ENCODE peak calls at places on chromosomes 13 and 19, in four cellular contexts. One of them, this sample, is unnamed. For H3K27me3, the result is how much of the 10 kb centered on the place peaks cover.

GRCh38 chr19:5335593-5335992 is 5.0 kb downstream of the PTPRS start:
- DNase-seq in neural progenitor cell: no peak
- DNase-seq in left ventricle myocardium inferior: no peak
- DNase-seq in H1: no peak
- DNase-seq in this sample: no peak

GRCh38 chr19:38970664-38971532 is 4.6 kb downstream of the FBXO17 start:
- DNase-seq in neural progenitor cell: no peak
- DNase-seq in left ventricle myocardium inferior: no peak
- DNase-seq in H1: no peak
- DNase-seq in this sample: no peak

GRCh38 chr19:49333426-49334288 is 1.5 kb upstream of the CD37 start:
- DNase-seq in neural progenitor cell: no peak
- DNase-seq in left ventricle myocardium inferior: no peak
- DNase-seq in H1: no peak
- DNase-seq in this sample: no peak

GRCh38 chr13:108957369-108958012 is 328.1 kb downstream of the MYO16 start:
- DNase-seq in neural progenitor cell: peak
- DNase-seq in left ventricle myocardium inferior: no peak
- DNase-seq in H1: no peak
- DNase-seq in this sample: no peak

GRCh38 chr13:43232866-43233265 is 209.5 kb downstream of the DNAJC15 start:
- DNase-seq in neural progenitor cell: no peak
- DNase-seq in left ventricle myocardium inferior: no peak
- DNase-seq in H1: no peak
- DNase-seq in this sample: no peak

GRCh38 chr13:19155321-19155861 is 26.2 kb downstream of the TUBA3C start:
- DNase-seq in neural progenitor cell: no peak
- DNase-seq in left ventricle myocardium inferior: no peak
- DNase-seq in H1: no peak
- DNase-seq in this sample: no peak

GRCh38 chr13:66663206-66663605 is 566.9 kb downstream of the PCDH9 start:
- DNase-seq in neural progenitor cell: no peak
- DNase-seq in left ventricle myocardium inferior: no peak
- DNase-seq in H1: no peak
- DNase-seq in this sample: no peak

GRCh38 chr19:48292798-48293197 is 22.9 kb downstream of the ZNF114 start:
- DNase-seq in neural progenitor cell: no peak
- DNase-seq in left ventricle myocardium inferior: no peak
- DNase-seq in H1: no peak
- DNase-seq in this sample: no peak

GRCh38 chr13:50617134-50617721 is 226.3 kb downstream of the DLEU7 start:
- DNase-seq in neural progenitor cell: no peak
- DNase-seq in left ventricle myocardium inferior: no peak
- DNase-seq in H1: no peak
- DNase-seq in this sample: no peak

GRCh38 chr19:14516746-14517438 is 1.3 kb downstream of the DNAJB1 start:
- DNase-seq in neural progenitor cell: no peak
- DNase-seq in left ventricle myocardium inferior: no peak
- DNase-seq in H1: no peak
- DNase-seq in this sample: no peak

GRCh38 chr13:42424182-42424581 is 149.8 kb upstream of the TNFSF11 start:
- DNase-seq in neural progenitor cell: no peak
- DNase-seq in left ventricle myocardium inferior: no peak
- DNase-seq in H1: no peak
- DNase-seq in this sample: no peak

GRCh38 chr19:1766800-1767352 is 13.6 kb downstream of the ONECUT3 start:
- DNase-seq in neural progenitor cell: no peak
- DNase-seq in left ventricle myocardium inferior: no peak
- DNase-seq in H1: peak
- DNase-seq in this sample: no peak

GRCh38 chr19:1768918-1769644 is 15.8 kb downstream of the ONECUT3 start:
- DNase-seq in neural progenitor cell: no peak
- DNase-seq in left ventricle myocardium inferior: no peak
- DNase-seq in H1: no peak
- DNase-seq in this sample: no peak

GRCh38 chr19:1768248-1768647 is 14.9 kb downstream of the ONECUT3 start:
- DNase-seq in neural progenitor cell: peak
- DNase-seq in left ventricle myocardium inferior: no peak
- DNase-seq in H1: peak
- DNase-seq in this sample: no peak

GRCh38 chr19:1765904-1766799 is 12.8 kb downstream of the ONECUT3 start:
- DNase-seq in neural progenitor cell: no peak
- DNase-seq in left ventricle myocardium inferior: no peak
- DNase-seq in H1: peak
- DNase-seq in this sample: no peak

GRCh38 chr19:1767464-1767933 is 14.2 kb downstream of the ONECUT3 start:
- DNase-seq in neural progenitor cell: peak
- DNase-seq in left ventricle myocardium inferior: peak
- DNase-seq in H1: peak
- DNase-seq in this sample: no peak
- H3K27me3 ChIP-seq in neural progenitor cell: half or more
- H3K27me3 ChIP-seq in left ventricle myocardium inferior: half or more
- H3K27me3 ChIP-seq in H1: half or more
- H3K27me3 ChIP-seq in this sample: under half

GRCh38 chr19:51433092-51433491 is 15.7 kb upstream of the SIGLEC10 start:
- DNase-seq in neural progenitor cell: no peak
- DNase-seq in left ventricle myocardium inferior: no peak
- DNase-seq in H1: no peak
- DNase-seq in this sample: no peak
- H3K27me3 ChIP-seq in neural progenitor cell: under half
- H3K27me3 ChIP-seq in left ventricle myocardium inferior: half or more
- H3K27me3 ChIP-seq in H1: under half
- H3K27me3 ChIP-seq in this sample: under half

GRCh38 chr13:29733069-29733700 is 117.2 kb downstream of the UBL3 start:
- DNase-seq in neural progenitor cell: no peak
- DNase-seq in left ventricle myocardium inferior: no peak
- DNase-seq in H1: no peak
- DNase-seq in this sample: no peak
- H3K27me3 ChIP-seq in neural progenitor cell: under half
- H3K27me3 ChIP-seq in left ventricle myocardium inferior: half or more
- H3K27me3 ChIP-seq in H1: under half
- H3K27me3 ChIP-seq in this sample: under half

GRCh38 chr19:30649149-30649548 is 277.0 kb downstream of the ZNF536 start:
- DNase-seq in neural progenitor cell: no peak
- DNase-seq in left ventricle myocardium inferior: no peak
- DNase-seq in H1: no peak
- DNase-seq in this sample: no peak
- H3K27me3 ChIP-seq in neural progenitor cell: under half
- H3K27me3 ChIP-seq in left ventricle myocardium inferior: half or more
- H3K27me3 ChIP-seq in H1: under half
- H3K27me3 ChIP-seq in this sample: under half

GRCh38 chr19:13071444-13072205 is 31.0 kb downstream of the LYL1 start:
- DNase-seq in neural progenitor cell: no peak
- DNase-seq in left ventricle myocardium inferior: no peak
- DNase-seq in H1: no peak
- DNase-seq in this sample: no peak
- H3K27me3 ChIP-seq in neural progenitor cell: under half
- H3K27me3 ChIP-seq in left ventricle myocardium inferior: under half
- H3K27me3 ChIP-seq in H1: under half
- H3K27me3 ChIP-seq in this sample: under half

GRCh38 chr19:30662211-30662861 is 290.2 kb downstream of the ZNF536 start:
- DNase-seq in neural progenitor cell: no peak
- DNase-seq in left ventricle myocardium inferior: no peak
- DNase-seq in H1: no peak
- DNase-seq in this sample: no peak

GRCh38 chr19:30656520-30657100 is 284.4 kb downstream of the ZNF536 start:
- DNase-seq in neural progenitor cell: no peak
- DNase-seq in left ventricle myocardium inferior: no peak
- DNase-seq in H1: no peak
- DNase-seq in this sample: no peak

GRCh38 chr19:30665449-30665848 is 293.3 kb downstream of the ZNF536 start:
- DNase-seq in neural progenitor cell: no peak
- DNase-seq in left ventricle myocardium inferior: no peak
- DNase-seq in H1: no peak
- DNase-seq in this sample: no peak

GRCh38 chr19:30664358-30665058 is 292.3 kb downstream of the ZNF536 start:
- DNase-seq in neural progenitor cell: peak
- DNase-seq in left ventricle myocardium inferior: peak
- DNase-seq in H1: no peak
- DNase-seq in this sample: no peak

DNA sequence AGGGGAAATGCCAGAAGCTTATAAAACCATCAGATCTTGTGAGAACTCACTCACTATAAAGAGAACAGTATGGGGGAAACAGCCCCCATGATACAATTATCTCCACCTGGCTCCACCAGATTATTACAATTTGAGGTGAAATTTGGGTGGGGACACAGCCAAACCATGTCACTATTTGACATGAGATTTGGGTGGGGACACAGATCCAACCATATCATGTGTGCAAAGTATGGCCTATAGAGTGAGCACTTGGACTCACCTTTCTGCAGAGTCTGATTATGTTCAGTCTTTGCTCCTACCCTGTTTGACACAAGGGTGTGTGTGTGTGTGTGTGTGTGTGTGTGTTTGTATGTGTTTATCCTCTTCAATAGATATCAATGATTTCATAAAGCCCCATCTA is 287.5 kb downstream of the ZNF536 start:
- DNase-seq in neural progenitor cell: no peak
- DNase-seq in left ventricle myocardium inferior: no peak
- DNase-seq in H1: no peak
- DNase-seq in this sample: no peak
- H3K27me3 ChIP-seq in neural progenitor cell: under half
- H3K27me3 ChIP-seq in left ventricle myocardium inferior: under half
- H3K27me3 ChIP-seq in H1: under half
- H3K27me3 ChIP-seq in this sample: under half

DNA sequence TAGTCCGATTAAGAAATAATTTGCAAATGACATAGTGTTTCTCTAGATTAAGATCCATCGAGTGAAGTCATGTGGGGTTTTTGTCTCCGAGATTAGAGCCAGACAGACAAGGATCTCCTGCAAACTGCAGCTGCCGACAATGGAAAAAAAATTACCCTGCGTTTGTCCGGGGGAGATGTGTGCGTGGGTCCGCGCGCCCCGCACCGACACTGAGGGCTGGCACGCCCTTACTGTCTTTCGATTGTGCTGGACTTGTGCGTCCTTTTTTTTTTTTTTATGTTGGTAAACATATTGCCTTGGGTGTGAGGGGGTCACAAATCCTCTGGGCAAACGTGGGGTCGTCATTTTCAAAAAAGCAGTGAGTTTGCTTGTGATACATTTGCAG is 11.9 kb upstream of the SOX1 start:
- DNase-seq in neural progenitor cell: no peak
- DNase-seq in left ventricle myocardium inferior: no peak
- DNase-seq in H1: no peak
- DNase-seq in this sample: no peak
- H3K27me3 ChIP-seq in neural progenitor cell: half or more
- H3K27me3 ChIP-seq in left ventricle myocardium inferior: half or more
- H3K27me3 ChIP-seq in H1: half or more
- H3K27me3 ChIP-seq in this sample: under half

DNA sequence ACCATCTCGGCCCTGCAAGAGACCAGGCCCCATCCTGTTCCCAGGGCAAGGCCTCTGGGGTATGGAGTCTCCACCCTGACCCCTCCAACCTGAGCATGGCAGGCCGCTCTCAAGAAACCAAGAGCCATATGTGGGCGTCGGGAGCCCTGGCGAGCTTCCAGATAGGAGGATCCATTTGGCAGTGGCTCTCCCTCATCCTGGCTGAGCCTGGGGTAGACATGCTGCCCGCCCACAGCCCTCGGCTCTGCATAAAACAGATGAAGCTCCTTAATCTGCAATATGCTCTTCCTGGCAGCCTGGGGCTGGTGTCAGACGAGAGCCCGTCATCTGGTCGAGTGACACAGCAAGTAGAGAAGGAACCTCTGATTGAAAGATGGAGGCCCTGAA is 6.1 kb downstream of the ATP13A1 start:
- DNase-seq in neural progenitor cell: no peak
- DNase-seq in left ventricle myocardium inferior: no peak
- DNase-seq in H1: no peak
- DNase-seq in this sample: no peak
- H3K27me3 ChIP-seq in neural progenitor cell: under half
- H3K27me3 ChIP-seq in left ventricle myocardium inferior: under half
- H3K27me3 ChIP-seq in H1: under half
- H3K27me3 ChIP-seq in this sample: under half

GRCh38 chr13:25181597-25181996 is 9.5 kb upstream of the AMER2 start:
- DNase-seq in neural progenitor cell: no peak
- DNase-seq in left ventricle myocardium inferior: no peak
- DNase-seq in H1: no peak
- DNase-seq in this sample: no peak
- H3K27me3 ChIP-seq in neural progenitor cell: under half
- H3K27me3 ChIP-seq in left ventricle myocardium inferior: half or more
- H3K27me3 ChIP-seq in H1: under half
- H3K27me3 ChIP-seq in this sample: under half

GRCh38 chr13:87675851-87676250 is 4.7 kb downstream of the SLITRK5 start:
- DNase-seq in neural progenitor cell: no peak
- DNase-seq in left ventricle myocardium inferior: no peak
- DNase-seq in H1: no peak
- DNase-seq in this sample: no peak
- H3K27me3 ChIP-seq in neural progenitor cell: half or more
- H3K27me3 ChIP-seq in left ventricle myocardium inferior: half or more
- H3K27me3 ChIP-seq in H1: half or more
- H3K27me3 ChIP-seq in this sample: under half